ENCODE peak calls at places on chromosomes 2 and 18, in six cellular contexts. One of them, this sample, is unnamed.

GRCh38 chr18:9135912-9136314 is 668 bp upstream of the ANKRD12 start:
- DNase-seq in B cell: peak; percentile 75
- DNase-seq in testis: peak; percentile 49
- DNase-seq in heart left ventricle: no peak
- DNase-seq in posterior cingulate gyrus: no peak
- DNase-seq in T-helper 1 cell: no peak
- DNase-seq in this sample: peak; percentile 48

GRCh38 chr2:75464348-75464946 is 96.3 kb downstream of the EVA1A start:
- DNase-seq in heart left ventricle: no peak
- DNase-seq in T-helper 1 cell: no peak
- DNase-seq in testis: peak; percentile 22
- DNase-seq in B cell: no peak
- DNase-seq in posterior cingulate gyrus: no peak
- DNase-seq in this sample: no peak

GRCh38 chr2:209471037-209471436 is 47.2 kb downstream of the MAP2 start:
- DNase-seq in T-helper 1 cell: no peak
- DNase-seq in posterior cingulate gyrus: no peak
- DNase-seq in testis: no peak
- DNase-seq in B cell: no peak
- DNase-seq in heart left ventricle: no peak
- DNase-seq in this sample: no peak

GRCh38 chr2:96859338-96859649 is 1.5 kb upstream of the ANKRD39 start:
- DNase-seq in T-helper 1 cell: no peak
- DNase-seq in testis: no peak
- DNase-seq in heart left ventricle: peak; percentile 80
- DNase-seq in B cell: no peak
- DNase-seq in posterior cingulate gyrus: no peak
- DNase-seq in this sample: peak; percentile 30

GRCh38 chr2:201909348-201909747 is 103.0 kb downstream of the CDK15 start:
- DNase-seq in heart left ventricle: no peak
- DNase-seq in testis: no peak
- DNase-seq in B cell: no peak
- DNase-seq in T-helper 1 cell: no peak
- DNase-seq in posterior cingulate gyrus: no peak
- DNase-seq in this sample: no peak

GRCh38 chr2:143476421-143477084 is 347.3 kb downstream of the ARHGAP15 start:
- DNase-seq in testis: no peak
- DNase-seq in posterior cingulate gyrus: no peak
- DNase-seq in heart left ventricle: no peak
- DNase-seq in B cell: no peak
- DNase-seq in T-helper 1 cell: no peak
- DNase-seq in this sample: no peak

GRCh38 chr2:100290718-100291151 is 31.6 kb downstream of the LONRF2 start:
- DNase-seq in testis: no peak
- DNase-seq in B cell: no peak
- DNase-seq in posterior cingulate gyrus: no peak
- DNase-seq in heart left ventricle: no peak
- DNase-seq in T-helper 1 cell: no peak
- DNase-seq in this sample: no peak

GRCh38 chr2:207338220-207338607 is 172.5 kb upstream of the KLF7 start:
- DNase-seq in heart left ventricle: no peak
- DNase-seq in testis: no peak
- DNase-seq in B cell: no peak
- DNase-seq in T-helper 1 cell: no peak
- DNase-seq in posterior cingulate gyrus: no peak
- DNase-seq in this sample: no peak

GRCh38 chr18:10139783-10140410 is 226.1 kb downstream of the VAPA start:
- DNase-seq in testis: no peak
- DNase-seq in T-helper 1 cell: no peak
- DNase-seq in B cell: no peak
- DNase-seq in heart left ventricle: no peak
- DNase-seq in posterior cingulate gyrus: no peak
- DNase-seq in this sample: no peak

GRCh38 chr18:59915606-59916005 is 15.8 kb downstream of the PMAIP1 start:
- DNase-seq in T-helper 1 cell: no peak
- DNase-seq in posterior cingulate gyrus: no peak
- DNase-seq in testis: no peak
- DNase-seq in B cell: no peak
- DNase-seq in heart left ventricle: no peak
- DNase-seq in this sample: no peak

GRCh38 chr2:150101947-150102346 is 385.5 kb downstream of the RND3 start:
- DNase-seq in testis: no peak
- DNase-seq in T-helper 1 cell: no peak
- DNase-seq in B cell: no peak
- DNase-seq in posterior cingulate gyrus: no peak
- DNase-seq in heart left ventricle: no peak
- DNase-seq in this sample: no peak

GRCh38 chr2:33645861-33646260 is 46.8 kb upstream of the FAM98A start:
- DNase-seq in testis: peak; percentile 21
- DNase-seq in T-helper 1 cell: no peak
- DNase-seq in B cell: no peak
- DNase-seq in heart left ventricle: no peak
- DNase-seq in posterior cingulate gyrus: no peak
- DNase-seq in this sample: no peak

GRCh38 chr2:25817630-25818029 is 60.7 kb downstream of the ASXL2 start:
- DNase-seq in testis: no peak
- DNase-seq in T-helper 1 cell: no peak
- DNase-seq in posterior cingulate gyrus: no peak
- DNase-seq in heart left ventricle: no peak
- DNase-seq in B cell: no peak
- DNase-seq in this sample: no peak

GRCh38 chr2:36290306-36290705 is 65.3 kb upstream of the CRIM1 start:
- DNase-seq in posterior cingulate gyrus: no peak
- DNase-seq in B cell: no peak
- DNase-seq in T-helper 1 cell: no peak
- DNase-seq in testis: no peak
- DNase-seq in heart left ventricle: no peak
- DNase-seq in this sample: peak; percentile 39

GRCh38 chr2:8296340-8296739 is 385.5 kb upstream of the ID2 start:
- DNase-seq in T-helper 1 cell: no peak
- DNase-seq in testis: no peak
- DNase-seq in heart left ventricle: no peak
- DNase-seq in B cell: no peak
- DNase-seq in posterior cingulate gyrus: no peak
- DNase-seq in this sample: no peak

GRCh38 chr2:24930768-24931167 is 10.7 kb upstream of the ADCY3 start:
- DNase-seq in B cell: no peak
- DNase-seq in heart left ventricle: no peak
- DNase-seq in testis: no peak
- DNase-seq in T-helper 1 cell: no peak
- DNase-seq in posterior cingulate gyrus: peak; percentile 66
- DNase-seq in this sample: no peak

GRCh38 chr2:39620067-39620466 is 45.6 kb upstream of the TMEM178A start:
- DNase-seq in T-helper 1 cell: no peak
- DNase-seq in testis: peak; percentile 56
- DNase-seq in posterior cingulate gyrus: no peak
- DNase-seq in heart left ventricle: peak; percentile 63
- DNase-seq in B cell: no peak
- DNase-seq in this sample: peak; percentile 46

GRCh38 chr2:16012626-16013501 is 72.5 kb downstream of the MYCN start:
- DNase-seq in heart left ventricle: no peak
- DNase-seq in B cell: no peak
- DNase-seq in testis: no peak
- DNase-seq in T-helper 1 cell: no peak
- DNase-seq in posterior cingulate gyrus: peak; percentile 34
- DNase-seq in this sample: peak; percentile 46

GRCh38 chr18:811192-812122 is 585 bp downstream of the YES1 start:
- DNase-seq in B cell: no peak
- DNase-seq in testis: peak; percentile 45
- DNase-seq in T-helper 1 cell: peak; percentile 7
- DNase-seq in heart left ventricle: peak; percentile 57
- DNase-seq in posterior cingulate gyrus: no peak
- DNase-seq in this sample: peak; percentile 5

This sample was measured in Ammon's horn.